ENCODE peak calls at places on chromosomes 2 and 18, in six cellular contexts. H, Z, Y, M, O and A are unnamed samples.

GRCh38 chr2:3432067-3432466 is 52.6 kb downstream of the TRAPPC12 start:
- DNase-seq in M (no peak), Z (no peak), H (no peak), O (no peak), Y (peak), A (no peak)

GRCh38 chr2:157825885-157826284 is 50.2 kb downstream of the ACVR1 start:
- DNase-seq in M (no peak), Z (peak), H (peak), Y (peak), O (no peak), A (no peak)

GRCh38 chr2:187552959-187553681 is 1.1 kb downstream of the TFPI start:
- DNase-seq in M (no peak), Y (no peak), Z (no peak), O (no peak), H (no peak), A (no peak)

GRCh38 chr2:223947711-223948205 is 2.6 kb upstream of the WDFY1 start:
- DNase-seq in Y (peak), O (no peak), Z (no peak), H (peak), M (no peak), A (no peak)

GRCh38 chr2:196168181-196168580 is 3.2 kb downstream of the STK17B start:
- DNase-seq in Y (no peak), O (no peak), M (no peak), H (no peak), Z (no peak), A (no peak)

GRCh38 chr18:9109523-9109922 is 7.0 kb downstream of the NDUFV2 start:
- DNase-seq in Y (no peak), H (no peak), O (no peak), Z (no peak), M (no peak), A (no peak)

GRCh38 chr2:19775315-19775714 is 126.5 kb downstream of the TTC32 start:
- DNase-seq in M (no peak), Z (no peak), O (no peak), Y (no peak), H (no peak), A (peak)

GRCh38 chr18:67282796-67283195 is 233.7 kb downstream of the DSEL start:
- DNase-seq in M (no peak), Y (no peak), H (no peak), O (no peak), Z (no peak), A (no peak)

GRCh38 chr2:85173909-85174308 is 40.7 kb downstream of the TCF7L1 start:
- DNase-seq in Y (no peak), M (no peak), O (peak), Z (no peak), H (no peak), A (no peak)

GRCh38 chr18:36600548-36600947 is 228.3 kb downstream of the TPGS2 start:
- DNase-seq in H (no peak), Z (no peak), M (no peak), Y (no peak), O (no peak), A (no peak)

GRCh38 chr2:31002510-31002909 is 135.7 kb downstream of the GALNT14 start:
- DNase-seq in M (no peak), H (no peak), O (no peak), Z (no peak), Y (no peak), A (no peak)

GRCh38 chr2:84885111-84885510 is 4.2 kb upstream of the TRABD2A start:
- DNase-seq in Y (no peak), H (no peak), O (no peak), Z (no peak), M (no peak), A (no peak)

GRCh38 chr2:120346034-120346666 is at the start of gene INHBB:
- DNase-seq in H (peak), O (no peak), Z (no peak), Y (peak), M (peak), A (no peak)

GRCh38 chr2:30200875-30201274 is 30.5 kb upstream of the LBH start:
- DNase-seq in H (no peak), Z (no peak), Y (no peak), O (no peak), M (no peak), A (no peak)

GRCh38 chr2:219497495-219498279 is 1.0 kb upstream of the GMPPA start:
- DNase-seq in H (peak), O (peak), M (peak), Y (peak), Z (peak), A (peak)

GRCh38 chr2:45119038-45119437 is 109.8 kb upstream of the SIX2 start:
- DNase-seq in Z (no peak), H (no peak), Y (no peak), M (no peak), O (no peak), A (no peak)

GRCh38 chr2:228649447-228649846 is 468.0 kb upstream of the SPHKAP start:
- DNase-seq in O (no peak), M (no peak), Y (no peak), Z (no peak), H (no peak), A (no peak)

GRCh38 chr18:67199993-67200617 is 316.4 kb downstream of the DSEL start:
- DNase-seq in M (no peak), Z (no peak), O (no peak), Y (no peak), H (peak), A (no peak)

GRCh38 chr2:132667716-132668115 is 2.3 kb downstream of the LYPD1 start:
- DNase-seq in H (no peak), Y (no peak), M (no peak), Z (no peak), O (no peak), A (no peak)

GRCh38 chr2:72825271-72826155 is at the start of gene EXOC6B:
- DNase-seq in Y (peak), H (peak), M (peak), Z (peak), O (peak), A (peak)

GRCh38 chr2:83364264-83364663 is 1094.8 kb downstream of the SUCLG1 start:
- DNase-seq in H (no peak), Y (no peak), M (no peak), O (no peak), Z (no peak), A (no peak)

GRCh38 chr2:26940001-26940400 is 30.4 kb upstream of the MAPRE3 start:
- DNase-seq in Z (no peak), H (no peak), Y (peak), M (no peak), O (no peak), A (no peak)

GRCh38 chr2:23585218-23585945 is 200.4 kb downstream of the KLHL29 start:
- DNase-seq in H (no peak), O (no peak), Z (no peak), Y (peak), M (no peak), A (no peak)

GRCh38 chr18:59264651-59265245 is 8.5 kb downstream of the RAX start:
- DNase-seq in Z (no peak), H (peak), M (no peak), O (no peak), Y (no peak), A (no peak)

GRCh38 chr2:237253046-237253723 is 160.8 kb downstream of the COL6A3 start:
- DNase-seq in Z (no peak), O (no peak), H (no peak), M (no peak), Y (no peak), A (no peak)

GRCh38 chr2:216696751-216697560 is 1.6 kb upstream of the IGFBP5 start:
- DNase-seq in Z (no peak), Y (peak), M (no peak), H (peak), O (no peak), A (no peak)

GRCh38 chr2:121707920-121708361 is 28.7 kb downstream of the NIFK start:
- DNase-seq in Z (no peak), M (no peak), O (peak), Y (no peak), H (no peak), A (no peak)

GRCh38 chr2:33784488-33784887 is 185.4 kb upstream of the FAM98A start:
- DNase-seq in H (no peak), O (no peak), M (no peak), Z (no peak), Y (no peak), A (no peak)

GRCh38 chr2:119531292-119531691 is 7.0 kb upstream of the SCTR start:
- DNase-seq in Z (no peak), H (peak), Y (no peak), M (no peak), O (no peak), A (no peak)

GRCh38 chr2:220887271-220887870 is 684.7 kb downstream of the EPHA4 start:
- DNase-seq in M (no peak), H (peak), O (no peak), Z (no peak), Y (no peak), A (no peak)

GRCh38 chr18:79558196-79559120 is 121.1 kb upstream of the CTDP1 start:
- DNase-seq in Z (peak), H (no peak), M (no peak), O (peak), Y (no peak), A (no peak)

GRCh38 chr2:163601377-163601776 is 134.4 kb downstream of the FIGN start:
- DNase-seq in M (no peak), O (no peak), H (peak), Z (no peak), Y (no peak), A (no peak)

GRCh38 chr18:74654637-74655036 is 57.0 kb downstream of the ZNF407 start:
- DNase-seq in Y (no peak), M (no peak), O (no peak), Z (no peak), H (no peak), A (no peak)

GRCh38 chr18:34493099-34493544 is 217.0 kb upstream of the DTNA start:
- DNase-seq in Z (peak), Y (peak), H (peak), M (peak), O (peak), A (peak)

GRCh38 chr2:238820197-238820596 is 27.7 kb upstream of the TWIST2 start:
- DNase-seq in Y (no peak), M (no peak), H (no peak), Z (no peak), O (no peak), A (no peak)
- H3K27ac ChIP-seq in Y (no peak), M (no peak), H (no peak), Z (no peak), O (no peak), A (no peak)

DNA sequence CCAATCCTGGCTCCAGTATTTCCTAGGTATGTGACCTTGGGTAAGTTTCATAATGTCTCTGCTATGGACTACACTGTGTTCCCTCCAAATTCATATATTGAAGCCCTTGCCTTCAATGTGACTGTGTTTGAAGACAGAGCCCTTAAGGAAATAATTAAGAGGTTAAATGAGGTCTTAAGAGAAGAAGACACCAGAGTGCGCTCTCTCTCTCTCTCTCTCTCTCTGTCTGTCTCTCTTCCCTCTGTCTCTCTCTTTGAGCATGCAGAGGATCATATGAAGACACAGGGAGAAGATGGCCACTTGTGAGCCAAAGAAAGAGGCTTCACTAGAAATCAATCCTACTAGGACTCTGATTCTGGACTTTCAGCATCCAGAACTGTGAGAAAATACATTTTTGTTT is 52.2 kb downstream of the NXPH2 start:
- DNase-seq in Y (no peak), M (no peak), Z (no peak), H (no peak), O (no peak), A (no peak)
- TF ChIP-seq CTCF in Y (no peak), M (no peak), Z (no peak), H (peak), O (no peak), A (no peak)

GRCh38 chr2:70499253-70499652 is 54.4 kb downstream of the TGFA start:
- DNase-seq in O (no peak), H (no peak), M (no peak), Y (no peak), Z (no peak), A (no peak)
- H3K4me3 ChIP-seq in O (no peak), H (no peak), M (no peak), Y (no peak), Z (no peak), A (no peak)

GRCh38 chr2:50126077-50126476 is 905.9 kb downstream of the NRXN1 start:
- DNase-seq in Z (no peak), H (no peak), M (no peak), Y (no peak), O (no peak), A (no peak)
- H3K27ac ChIP-seq in Z (no peak), H (no peak), M (no peak), Y (no peak), O (no peak), A (no peak)

GRCh38 chr2:231110551-231110950 is 14.3 kb downstream of the HTR2B start:
- DNase-seq in M (no peak), Z (no peak), Y (no peak), O (no peak), H (no peak), A (no peak)
- TF ChIP-seq CTCF in M (peak), Z (no peak), Y (no peak), O (peak), H (no peak), A (no peak)

DNA sequence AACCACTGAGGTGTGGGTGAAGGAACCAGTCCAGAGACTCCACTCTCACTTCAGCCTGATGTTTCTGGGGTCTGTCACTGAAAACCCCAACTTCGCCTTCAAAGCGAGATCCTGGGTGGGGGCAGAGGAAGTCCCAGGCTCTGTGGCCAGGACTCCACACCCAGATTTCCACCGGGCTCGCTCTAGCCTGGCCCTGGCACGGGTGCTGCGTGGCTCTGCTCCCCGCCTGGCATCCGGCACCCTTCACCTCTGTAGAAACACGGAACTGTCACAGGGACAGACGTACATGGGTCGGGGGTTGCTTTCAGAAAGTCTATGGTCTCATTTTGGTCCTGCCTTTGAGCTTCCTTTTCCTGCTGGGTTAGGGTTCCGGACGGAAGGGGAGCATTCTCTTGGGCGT is 41.6 kb downstream of the ODC1 start:
- DNase-seq in H (no peak), O (no peak), Y (no peak), M (no peak), Z (no peak), A (no peak)
- H3K4me3 ChIP-seq in H (no peak), O (no peak), Y (no peak), M (no peak), Z (no peak), A (peak)

GRCh38 chr2:161241894-161242293 is 66.3 kb upstream of the PSMD14 start:
- DNase-seq in Y (no peak), M (no peak), H (no peak), Z (no peak), O (no peak), A (no peak)

GRCh38 chr2:161237397-161238263 is 70.6 kb upstream of the PSMD14 start:
- DNase-seq in M (peak), Z (peak), Y (peak), H (peak), O (peak), A (peak)

GRCh38 chr2:161238264-161238558 is 70.0 kb upstream of the PSMD14 start:
- DNase-seq in O (no peak), Y (peak), Z (no peak), M (no peak), H (no peak), A (no peak)

GRCh38 chr2:161239416-161240109 is 68.7 kb upstream of the PSMD14 start:
- DNase-seq in Z (no peak), Y (no peak), M (no peak), H (peak), O (no peak), A (peak)

GRCh38 chr2:161238559-161239415 is 69.4 kb upstream of the PSMD14 start:
- DNase-seq in O (peak), M (peak), Y (peak), Z (peak), H (peak), A (peak)
- H3K27ac ChIP-seq in O (peak), M (no peak), Y (peak), Z (no peak), H (peak), A (peak)

GRCh38 chr2:100736121-100736915 is 83.6 kb upstream of the NPAS2 start:
- DNase-seq in O (no peak), H (peak), M (no peak), Z (no peak), Y (no peak), A (no peak)

GRCh38 chr2:100731535-100731981 is 88.4 kb upstream of the NPAS2 start:
- DNase-seq in Y (no peak), M (no peak), O (no peak), Z (no peak), H (no peak), A (no peak)

GRCh38 chr2:100730290-100730868 is 89.6 kb upstream of the NPAS2 start:
- DNase-seq in M (peak), H (peak), Z (no peak), Y (peak), O (peak), A (no peak)

GRCh38 chr2:100733344-100734187 is 86.4 kb upstream of the NPAS2 start:
- DNase-seq in Z (peak), H (peak), O (no peak), M (peak), Y (no peak), A (no peak)
- TF ChIP-seq CTCF in Z (no peak), H (no peak), O (no peak), M (no peak), Y (no peak), A (no peak)